ENCODE peak calls at places on chromosomes 16 and 17, in seven cellular contexts. E is uterus, X is stomach, N is GM23248, H is body of pancreas, R is upper lobe of right lung, F is spleen. D is an unnamed sample.

GRCh38 chr17:40963838-40964237 is 2.9 kb downstream of the KRT39 start:
- DNase-seq in N (peak; percentile 45), E (no peak), H (no peak), F (no peak), X (no peak), R (no peak), D (no peak)

GRCh38 chr16:3625911-3626732 is 14.7 kb upstream of the SLX4 start:
- DNase-seq in R (no peak), X (no peak), N (peak; percentile 36), H (no peak), F (no peak), E (no peak), D (no peak)

GRCh38 chr16:1960665-1961630 is 1.6 kb downstream of the NDUFB10 start:
- DNase-seq in N (peak; percentile 51), E (no peak), F (peak; percentile 76), H (peak; percentile 20), R (no peak), X (no peak), D (no peak)

GRCh38 chr17:21039839-21040575 is 2.8 kb downstream of the USP22 start:
- DNase-seq in X (no peak), R (no peak), N (peak; percentile 74), E (no peak), H (no peak), F (no peak), D (peak; percentile 62)

GRCh38 chr17:82235056-82235774 is 6.4 kb downstream of the SLC16A3 start:
- DNase-seq in N (no peak), R (peak; percentile 67), E (no peak), X (no peak), H (no peak), F (peak; percentile 78), D (no peak)

GRCh38 chr17:7497228-7497627 is 13.1 kb downstream of the POLR2A start:
- DNase-seq in F (no peak), H (no peak), N (no peak), E (no peak), R (no peak), X (no peak), D (no peak)

GRCh38 chr17:7042507-7043194 is 1.2 kb downstream of the SLC16A11 start:
- DNase-seq in H (no peak), X (no peak), F (peak; percentile 84), N (no peak), E (no peak), R (no peak), D (no peak)

GRCh38 chr17:80592243-80592642 is 47.6 kb downstream of the RPTOR start:
- DNase-seq in R (no peak), N (no peak), F (no peak), X (no peak), H (no peak), E (no peak), D (no peak)

GRCh38 chr16:81709369-81709900 is 69.7 kb upstream of the PLCG2 start:
- DNase-seq in R (peak; percentile 54), F (peak; percentile 51), X (no peak), E (no peak), N (no peak), H (no peak), D (no peak)

GRCh38 chr17:45020354-45021138 is 30.9 kb downstream of the DCAKD start:
- DNase-seq in H (peak; percentile 59), E (peak; percentile 30), R (no peak), X (peak; percentile 45), N (no peak), F (no peak), D (no peak)

GRCh38 chr17:76166906-76167305 is 25.9 kb upstream of the FOXJ1 start:
- DNase-seq in X (no peak), F (no peak), E (no peak), H (no peak), N (no peak), R (no peak), D (no peak)

GRCh38 chr16:79902351-79902750 is 301.8 kb upstream of the MAF start:
- DNase-seq in E (no peak), X (no peak), H (no peak), F (no peak), N (no peak), R (no peak), D (no peak)

GRCh38 chr17:14469971-14470370 is 169.1 kb downstream of the HS3ST3B1 start:
- DNase-seq in X (no peak), N (no peak), F (no peak), H (no peak), E (no peak), R (no peak), D (no peak)

GRCh38 chr16:4677994-4678393 is 15.4 kb upstream of the NUDT16L1 start:
- DNase-seq in X (no peak), F (no peak), R (no peak), N (no peak), H (no peak), E (no peak), D (no peak)

GRCh38 chr16:57038151-57038550 is 48.8 kb downstream of the NLRC5 start:
- DNase-seq in N (peak; percentile 66), X (no peak), F (no peak), H (no peak), E (no peak), R (no peak), D (no peak)

GRCh38 chr17:28970879-28971278 is 19.6 kb upstream of the PHF12 start:
- DNase-seq in X (no peak), E (no peak), F (no peak), N (no peak), H (no peak), R (no peak), D (no peak)

GRCh38 chr16:86566966-86567700 is 504 bp downstream of the FOXC2 start:
- DNase-seq in H (no peak), X (no peak), F (peak; percentile 71), N (peak; percentile 82), E (no peak), R (no peak), D (peak; percentile 40)

GRCh38 chr16:3027983-3028715 is 4.3 kb downstream of the THOC6 start:
- DNase-seq in N (peak; percentile 82), E (peak; percentile 54), R (peak; percentile 93), X (peak; percentile 94), H (peak; percentile 92), F (peak; percentile 98), D (peak; percentile 95)

GRCh38 chr16:49474741-49475140 is 101.1 kb downstream of the C16orf78 start:
- DNase-seq in E (no peak), R (peak; percentile 35), X (no peak), N (no peak), H (no peak), F (peak; percentile 62), D (no peak)

GRCh38 chr17:17792551-17793377 is 44.0 kb downstream of the SREBF1 start:
- DNase-seq in F (peak; percentile 78), E (peak; percentile 67), X (peak; percentile 38), H (no peak), N (peak; percentile 53), R (no peak), D (peak; percentile 75)

GRCh38 chr17:50772251-50772650 is 4.9 kb upstream of the ANKRD40CL start:
- DNase-seq in N (no peak), R (no peak), F (peak; percentile 81), H (no peak), X (no peak), E (no peak), D (no peak)

GRCh38 chr16:85387171-85387507 is 226.0 kb upstream of the GSE1 start:
- DNase-seq in E (no peak), F (no peak), N (no peak), R (peak; percentile 51), H (peak; percentile 7), X (no peak), D (no peak)

GRCh38 chr17:15470536-15470935 is 3.1 kb upstream of the CDRT4 start:
- DNase-seq in N (no peak), R (no peak), X (no peak), F (no peak), E (no peak), H (no peak), D (no peak)

GRCh38 chr16:23944381-23944780 is 108.6 kb downstream of the PRKCB start:
- DNase-seq in H (no peak), N (no peak), E (no peak), X (no peak), R (no peak), F (no peak), D (no peak)
- H3K4me1 ChIP-seq in H (no peaks in the 10 kb centered on the region), N (no peaks in the 10 kb centered on the region), E (no peaks in the 10 kb centered on the region), X (peaks cover 4% of the 10 kb centered on the region), R (no peaks in the 10 kb centered on the region), F (peaks cover 26% of the 10 kb centered on the region), D (no peaks in the 10 kb centered on the region)

DNA sequence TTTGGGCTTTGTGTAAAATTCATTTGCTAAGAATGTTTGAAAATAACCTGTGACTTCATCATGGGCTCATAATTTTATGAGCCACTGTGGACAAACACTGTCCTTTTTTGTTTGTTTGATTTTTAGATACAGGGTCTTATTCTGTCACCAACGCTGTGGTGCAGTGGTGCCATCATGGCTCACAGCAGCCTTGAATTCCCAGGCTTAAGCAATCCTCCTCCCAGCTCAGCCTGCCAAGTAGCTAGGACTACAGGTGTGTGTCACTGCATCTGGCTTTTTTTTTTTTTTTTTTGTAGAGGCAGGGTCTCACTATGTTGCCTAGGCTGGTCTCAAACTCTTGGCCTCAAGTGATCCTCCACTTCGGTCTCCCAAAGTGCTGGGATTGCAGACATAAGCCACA is 8.3 kb downstream of the TEX2 start:
- DNase-seq in E (no peak), R (no peak), H (peak; percentile 39), X (no peak), F (no peak), N (no peak), D (no peak)
- H3K4me1 ChIP-seq in E (no peaks in the 10 kb centered on the region), R (peaks cover 3% of the 10 kb centered on the region), H (peaks cover 94% of the 10 kb centered on the region), X (no peaks in the 10 kb centered on the region), F (peaks cover 29% of the 10 kb centered on the region), N (peaks cover 30% of the 10 kb centered on the region), D (peaks cover 7% of the 10 kb centered on the region)

GRCh38 chr17:67491009-67491677 is 114.1 kb downstream of the PITPNC1 start:
- DNase-seq in X (peak; percentile 67), F (peak; percentile 81), H (peak; percentile 99), R (peak; percentile 87), N (peak; percentile 100), E (peak; percentile 79), D (peak; percentile 78)

GRCh38 chr17:67491678-67492019 is 114.6 kb downstream of the PITPNC1 start:
- DNase-seq in X (no peak), H (peak; percentile 30), F (no peak), R (no peak), N (no peak), E (no peak), D (no peak)

GRCh38 chr17:67488768-67489167 is 111.7 kb downstream of the PITPNC1 start:
- DNase-seq in F (no peak), E (no peak), X (no peak), N (no peak), H (no peak), R (no peak), D (no peak)

GRCh38 chr17:67489273-67489672 is 112.2 kb downstream of the PITPNC1 start:
- DNase-seq in N (no peak), E (no peak), H (no peak), R (no peak), X (no peak), F (no peak), D (no peak)

DNA sequence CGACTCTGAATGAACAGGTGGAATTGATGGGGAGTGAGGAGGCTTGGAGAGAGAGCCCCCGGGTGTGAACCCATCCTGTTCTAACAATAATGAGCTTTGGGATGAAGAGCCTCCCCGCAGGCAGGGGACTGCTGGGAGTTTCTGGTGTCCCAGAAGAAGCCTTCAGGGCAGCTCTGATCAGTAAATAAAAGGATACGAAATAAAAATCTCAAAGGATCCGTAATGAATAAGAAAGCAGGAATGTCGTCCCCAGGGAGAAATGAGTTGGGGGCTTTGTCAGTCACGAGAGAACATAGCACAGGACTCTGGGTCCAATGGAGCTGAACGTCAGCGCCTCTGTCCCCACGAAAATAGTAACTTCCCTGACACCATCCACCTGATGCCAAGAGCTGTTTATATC is 113.4 kb downstream of the PITPNC1 start:
- DNase-seq in E (no peak), R (no peak), H (no peak), N (no peak), F (no peak), X (no peak), D (no peak)
- H3K4me1 ChIP-seq in E (no peaks in the 10 kb centered on the region), R (peaks cover 15% of the 10 kb centered on the region), H (peaks cover 29% of the 10 kb centered on the region), N (peaks cover 26% of the 10 kb centered on the region), F (peaks cover 59% of the 10 kb centered on the region), X (peaks cover 12% of the 10 kb centered on the region), D (peaks cover 9% of the 10 kb centered on the region)

GRCh38 chr17:57948169-57948554 is 7.0 kb downstream of the CUEDC1 start:
- DNase-seq in E (peak; percentile 52), H (no peak), R (no peak), X (no peak), F (no peak), N (peak; percentile 44), D (no peak)
- H3K4me1 ChIP-seq in E (peaks cover 19% of the 10 kb centered on the region), H (peaks cover 42% of the 10 kb centered on the region), R (peaks cover 65% of the 10 kb centered on the region), X (peaks cover 58% of the 10 kb centered on the region), F (peaks cover 89% of the 10 kb centered on the region), N (peaks cover 83% of the 10 kb centered on the region), D (peaks cover 71% of the 10 kb centered on the region)